ENCODE peak calls at places on chromosomes 2 and 18, in four cellular contexts. I is HepG2, G is K562, J is WTC11. H is an unnamed sample.

GRCh38 chr2:52918551-52918950 is 849.1 kb upstream of the CHAC2 start:
- DNase-seq in J (no peak), I (no peak), G (no peak), H (no peak)

GRCh38 chr18:77056399-77057015 is 76.1 kb downstream of the MBP start:
- DNase-seq in J (no peak), G (no peak), I (peak; percentile 19), H (no peak)

GRCh38 chr18:13584826-13585225 is 141.5 kb downstream of the FAM210A start:
- DNase-seq in I (no peak), J (no peak), G (peak; percentile 32), H (no peak)

GRCh38 chr2:45826889-45827635 is 175.6 kb downstream of the PRKCE start:
- DNase-seq in G (no peak), I (no peak), J (no peak), H (no peak)

GRCh38 chr2:190119257-190119656 is 56.7 kb upstream of the MSTN start:
- DNase-seq in I (no peak), G (peak; percentile 9), J (peak; percentile 66), H (no peak)

GRCh38 chr2:69253893-69254292 is 133.1 kb downstream of the GFPT1 start:
- DNase-seq in G (no peak), I (no peak), J (no peak), H (peak; percentile 99)

GRCh38 chr2:231614559-231615057 is 21.9 kb downstream of the TEX44 start:
- DNase-seq in I (no peak), J (no peak), G (no peak), H (no peak)

GRCh38 chr2:235463893-235464292 is 29.9 kb upstream of the AGAP1 start:
- DNase-seq in J (no peak), G (no peak), I (no peak), H (no peak)

GRCh38 chr2:17719562-17720371 is 33.8 kb downstream of the SMC6 start:
- DNase-seq in J (no peak), G (peak; percentile 31), I (no peak), H (peak; percentile 16)

GRCh38 chr18:79952457-79952995 is 1.1 kb upstream of the SLC66A2 start:
- DNase-seq in G (no peak), J (no peak), I (no peak), H (no peak)

GRCh38 chr18:58364867-58365533 is 263.9 kb downstream of the ALPK2 start:
- DNase-seq in I (no peak), J (no peak), G (no peak), H (no peak)

GRCh38 chr2:86226780-86227520 is 27.7 kb downstream of the MRPL35 start:
- DNase-seq in G (no peak), I (no peak), J (no peak), H (no peak)

GRCh38 chr18:12282436-12283039 is 25.5 kb upstream of the TUBB6 start:
- DNase-seq in G (no peak), J (no peak), I (peak; percentile 27), H (peak; percentile 11)

GRCh38 chr2:47226124-47227040 is 71.3 kb upstream of the STPG4 start:
- DNase-seq in J (no peak), I (peak; percentile 84), G (no peak), H (no peak)

GRCh38 chr18:39685303-39685902 is 2119.8 kb upstream of the CELF4 start:
- DNase-seq in G (no peak), I (peak; percentile 13), J (peak; percentile 34), H (no peak)

GRCh38 chr2:208361077-208361441 is 45.5 kb upstream of the PTH2R start:
- DNase-seq in J (no peak), I (no peak), G (no peak), H (no peak)

GRCh38 chr2:239192456-239192855 is 208.4 kb downstream of the HDAC4 start:
- DNase-seq in I (no peak), J (no peak), G (no peak), H (no peak)

GRCh38 chr2:69083126-69083733 is 70.3 kb downstream of the ANTXR1 start:
- DNase-seq in J (no peak), G (no peak), I (peak; percentile 24), H (peak; percentile 23)

GRCh38 chr2:238158807-238159539 is at the start of gene ERFE:
- DNase-seq in J (peak; percentile 66), I (no peak), G (peak; percentile 86), H (peak; percentile 49)

GRCh38 chr18:23487738-23488625 is 15.3 kb upstream of the RMC1 start:
- DNase-seq in G (peak; percentile 73), I (peak; percentile 60), J (no peak), H (no peak)

GRCh38 chr2:134934641-134935040 is 16.0 kb downstream of the CCNT2 start:
- DNase-seq in G (no peak), I (no peak), J (no peak), H (no peak)

GRCh38 chr18:9612215-9612830 is 2.0 kb downstream of the PPP4R1 start:
- DNase-seq in G (no peak), J (no peak), I (peak; percentile 66), H (peak; percentile 74)

GRCh38 chr18:26536664-26537063 is 11.7 kb downstream of the KCTD1 start:
- DNase-seq in G (no peak), I (no peak), J (no peak), H (no peak)

GRCh38 chr2:156601840-156602551 is 165.8 kb downstream of the GPD2 start:
- DNase-seq in J (no peak), I (no peak), G (no peak), H (no peak)

GRCh38 chr2:118856330-118856977 is 9.0 kb upstream of the EN1 start:
- DNase-seq in J (no peak), G (no peak), I (no peak), H (no peak)

GRCh38 chr2:239456940-239457339 is 56.1 kb upstream of the HDAC4 start:
- DNase-seq in J (no peak), I (no peak), G (no peak), H (no peak)

GRCh38 chr2:241701405-241702154 is at the start of gene ING5:
- DNase-seq in G (peak; percentile 88), J (peak; percentile 96), I (peak; percentile 89), H (peak; percentile 84)

GRCh38 chr18:39660141-39660540 is 2094.5 kb upstream of the CELF4 start:
- DNase-seq in J (no peak), I (no peak), G (no peak), H (no peak)

GRCh38 chr2:25903216-25903776 is 25.0 kb upstream of the ASXL2 start:
- DNase-seq in I (no peak), J (no peak), G (peak; percentile 6), H (no peak)

GRCh38 chr2:168180483-168180882 is 66.9 kb downstream of the STK39 start:
- DNase-seq in J (no peak), G (no peak), I (peak; percentile 85), H (no peak)

GRCh38 chr18:44325903-44326650 is 354.6 kb upstream of the SETBP1 start:
- DNase-seq in G (no peak), I (no peak), J (peak; percentile 81), H (peak; percentile 0)

GRCh38 chr2:43075906-43076585 is 150.4 kb downstream of the ZFP36L2 start:
- DNase-seq in J (no peak), I (no peak), G (no peak), H (no peak)

GRCh38 chr2:237091779-237092436 is 6.2 kb downstream of the COPS8 start:
- DNase-seq in J (no peak), I (no peak), G (no peak), H (no peak)

GRCh38 chr18:79123948-79124347 is 54.8 kb downstream of the ATP9B start:
- DNase-seq in I (no peak), G (peak; percentile 11), J (no peak), H (no peak)

DNA sequence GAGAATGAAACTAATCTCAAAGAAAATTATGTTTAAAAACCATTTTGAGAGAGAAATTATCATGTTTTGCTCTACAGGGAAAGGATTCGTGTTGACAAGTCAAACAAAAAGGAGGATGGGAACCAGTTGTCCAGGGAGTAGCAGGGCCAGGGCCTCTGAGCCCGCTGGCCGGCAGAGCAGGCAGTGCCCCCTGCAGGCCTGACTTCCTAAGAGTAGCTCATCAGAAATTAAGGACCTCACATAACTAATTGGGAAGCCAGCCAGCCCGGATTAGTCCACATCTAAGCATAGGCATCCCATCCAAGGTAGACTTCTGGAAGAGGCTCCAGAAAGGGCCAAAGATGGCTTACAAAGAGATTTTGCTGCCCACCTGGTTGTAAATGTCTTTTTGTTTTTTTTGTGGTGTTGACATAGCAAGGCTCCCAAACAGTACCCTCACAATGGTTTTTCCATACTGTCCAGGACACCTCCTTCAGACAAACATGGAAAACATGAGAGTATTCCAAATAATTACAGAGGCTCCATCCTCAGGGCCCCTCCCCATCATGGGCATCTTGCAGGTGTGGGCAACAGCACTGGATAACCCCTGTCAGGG is 241.2 kb upstream of the TANK start:
- DNase-seq in J (peak; percentile 75), G (peak; percentile 15), I (peak; percentile 37), H (peak; percentile 60)
- TF ChIP-seq HMGXB4 in J (no peak), G (no peak), I (peak; percentile 32), H (no peak)

GRCh38 chr2:200472853-200473464 is 36.9 kb downstream of the KCTD18 start:
- DNase-seq in G (no peak), I (no peak), J (no peak), H (no peak)

GRCh38 chr2:200475795-200476194 is 34.1 kb downstream of the KCTD18 start:
- DNase-seq in I (no peak), J (no peak), G (no peak), H (no peak)

GRCh38 chr2:200479617-200480292 is 30.1 kb downstream of the KCTD18 start:
- DNase-seq in J (no peak), I (peak; percentile 75), G (no peak), H (peak; percentile 88)

GRCh38 chr2:200477667-200478121 is 32.2 kb downstream of the KCTD18 start:
- DNase-seq in J (no peak), I (no peak), G (no peak), H (no peak)

DNA sequence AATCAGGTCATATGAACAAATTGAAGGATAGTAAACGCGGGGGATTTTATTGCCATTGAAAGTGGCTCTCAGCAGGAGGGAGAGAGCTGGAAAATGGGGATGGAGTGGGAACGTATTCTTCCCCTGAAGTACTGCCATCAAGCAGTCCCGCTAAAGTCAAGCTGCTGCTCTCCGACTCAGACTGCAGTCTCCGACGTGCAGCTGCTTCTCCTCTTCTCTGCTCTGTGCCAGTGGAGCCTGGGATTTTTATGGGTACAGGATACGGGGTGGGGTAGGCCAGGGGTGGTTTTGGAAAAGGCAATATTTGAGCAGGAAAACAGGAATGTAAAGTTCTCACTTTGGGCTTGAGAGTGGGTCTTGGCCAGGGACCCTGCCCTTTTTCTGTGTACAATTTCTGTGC is 33.0 kb downstream of the KCTD18 start:
- DNase-seq in I (no peak), J (no peak), G (no peak), H (no peak)
- TF ChIP-seq HMGXB4 in I (no peak), J (no peak), G (no peak), H (no peak)

GRCh38 chr2:71299507-71299906 is 32.1 kb upstream of the ZNF638 start:
- DNase-seq in J (no peak), G (peak; percentile 33), I (peak; percentile 40), H (peak; percentile 39)
- TF ChIP-seq HMGXB4 in J (no peak), G (no peak), I (no peak), H (no peak)

DNA sequence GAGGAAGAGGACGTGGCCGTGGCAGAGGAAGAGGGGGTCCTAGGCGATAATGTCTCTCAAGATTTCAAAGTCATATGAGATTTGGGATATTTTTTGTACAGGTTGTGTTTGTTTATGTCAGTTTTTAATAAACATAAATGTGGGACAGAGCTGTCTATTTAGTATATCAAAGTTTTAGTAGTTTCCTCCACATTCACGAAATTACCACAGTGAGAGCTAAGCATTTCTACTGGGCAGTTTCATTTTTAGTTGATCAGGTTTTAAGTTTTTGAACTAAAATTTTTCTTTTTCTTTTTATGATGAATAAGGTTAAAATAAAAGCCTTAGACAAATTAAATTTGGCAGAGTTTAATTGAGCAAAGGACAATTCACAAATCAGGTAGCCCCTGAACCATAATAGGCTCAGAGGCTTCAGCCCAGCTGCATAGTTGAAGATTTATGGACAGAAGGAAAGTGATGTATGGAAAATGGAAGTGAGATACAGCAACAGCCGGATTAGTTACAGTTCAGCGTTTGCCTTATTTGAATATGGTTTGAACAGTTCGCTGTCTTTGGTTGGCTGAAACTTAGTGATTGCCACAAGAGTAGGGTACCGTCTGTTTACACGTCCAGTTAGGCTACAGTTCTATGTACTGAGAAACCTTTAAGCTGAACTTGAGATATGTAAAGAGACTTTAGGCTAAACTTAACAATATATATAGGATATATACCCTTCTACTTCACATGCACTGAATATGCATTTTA is 17.1 kb downstream of the SNRPD1 start:
- DNase-seq in G (no peak), I (no peak), J (no peak), H (no peak)
- TF ChIP-seq HMGXB4 in G (no peak), I (no peak), J (no peak), H (no peak)

H was measured in A549.